ENCODE peak calls at places on chromosome 22, in four cellular contexts. V, X, F and Z are unnamed samples.

GRCh38 chr22:46744581-46744980 is 6.5 kb upstream of the CERK start:
- DNase-seq in X (no peak), V (no peak), F (peak), Z (no peak)

GRCh38 chr22:21726650-21727049 is 8.9 kb downstream of the YPEL1 start:
- DNase-seq in X (no peak), V (peak), F (peak), Z (peak)

GRCh38 chr22:48748113-48748859 is 1079.4 kb downstream of the BRD1 start:
- DNase-seq in X (no peak), F (no peak), V (no peak), Z (peak)

GRCh38 chr22:46684706-46685105 is 53.3 kb downstream of the CERK start:
- DNase-seq in F (no peak), X (peak), V (no peak), Z (no peak)

GRCh38 chr22:48855013-48855412 is 972.7 kb downstream of the BRD1 start:
- DNase-seq in F (no peak), V (no peak), X (no peak), Z (no peak)

GRCh38 chr22:34587357-34588356 is 478.3 kb upstream of the ISX start:
- DNase-seq in F (no peak), V (no peak), X (no peak), Z (no peak)

GRCh38 chr22:49013707-49014106 is 814.0 kb downstream of the BRD1 start:
- DNase-seq in V (no peak), X (no peak), F (no peak), Z (no peak)

GRCh38 chr22:44192098-44192810 is 11.5 kb downstream of the PARVG start:
- DNase-seq in V (peak), F (no peak), X (no peak), Z (peak)

GRCh38 chr22:50089231-50090140 is at the start of gene MOV10L1:
- DNase-seq in V (peak), F (no peak), X (no peak), Z (no peak)

GRCh38 chr22:50526849-50527801 is 1.7 kb upstream of the SCO2 start:
- DNase-seq in F (peak), V (peak), X (no peak), Z (peak)

GRCh38 chr22:25406510-25407210 is 157.8 kb upstream of the GRK3 start:
- DNase-seq in V (no peak), X (no peak), F (peak), Z (no peak)

GRCh38 chr22:50084570-50084969 is 656 bp downstream of the MLC1 start:
- DNase-seq in X (no peak), F (no peak), V (no peak), Z (no peak)

GRCh38 chr22:46067159-46068111 is 82.9 kb upstream of the PPARA start:
- DNase-seq in X (no peak), V (no peak), F (no peak), Z (no peak)

GRCh38 chr22:26471522-26471921 is 12.1 kb downstream of the HPS4 start:
- DNase-seq in X (no peak), F (peak), V (no peak), Z (peak)

GRCh38 chr22:29112102-29112501 is 39.3 kb downstream of the KREMEN1 start:
- DNase-seq in F (no peak), X (no peak), V (no peak), Z (no peak)

GRCh38 chr22:44019846-44020245 is 4.3 kb upstream of the PARVB start:
- DNase-seq in X (no peak), V (no peak), F (no peak), Z (no peak)

GRCh38 chr22:49570032-49570848 is 257.4 kb downstream of the BRD1 start:
- DNase-seq in V (no peak), X (no peak), F (no peak), Z (no peak)

GRCh38 chr22:22721681-22722309 is 77.4 kb downstream of the GGTLC2 start:
- DNase-seq in V (peak), F (no peak), X (peak), Z (no peak)

GRCh38 chr22:42236848-42237247 is 33.6 kb downstream of the TCF20 start:
- DNase-seq in F (no peak), V (no peak), X (no peak), Z (no peak)

GRCh38 chr22:23685205-23685784 is 5.5 kb upstream of the RGL4 start:
- DNase-seq in V (peak), X (no peak), F (no peak), Z (no peak)

GRCh38 chr22:45977551-45978274 is 751 bp upstream of the WNT7B start:
- DNase-seq in V (no peak), F (no peak), X (no peak), Z (no peak)

GRCh38 chr22:39242809-39243442 is 1.9 kb downstream of the PDGFB start:
- DNase-seq in X (no peak), F (peak), V (no peak), Z (no peak)
- TF ChIP-seq POLR2A in X (no peak), F (peak), V (no peak), Z (no peak)

GRCh38 chr22:30695871-30696655 is 1.4 kb downstream of the OSBP2 start:
- DNase-seq in F (no peak), X (no peak), V (no peak), Z (no peak)

GRCh38 chr22:30694638-30695350 is at the start of gene OSBP2:
- DNase-seq in F (no peak), V (peak), X (no peak), Z (no peak)

GRCh38 chr22:30695351-30695762 is 683 bp downstream of the OSBP2 start:
- DNase-seq in X (no peak), V (no peak), F (no peak), Z (no peak)

GRCh38 chr22:30691204-30691603 is 3.5 kb upstream of the OSBP2 start:
- DNase-seq in V (no peak), X (no peak), F (no peak), Z (no peak)

DNA sequence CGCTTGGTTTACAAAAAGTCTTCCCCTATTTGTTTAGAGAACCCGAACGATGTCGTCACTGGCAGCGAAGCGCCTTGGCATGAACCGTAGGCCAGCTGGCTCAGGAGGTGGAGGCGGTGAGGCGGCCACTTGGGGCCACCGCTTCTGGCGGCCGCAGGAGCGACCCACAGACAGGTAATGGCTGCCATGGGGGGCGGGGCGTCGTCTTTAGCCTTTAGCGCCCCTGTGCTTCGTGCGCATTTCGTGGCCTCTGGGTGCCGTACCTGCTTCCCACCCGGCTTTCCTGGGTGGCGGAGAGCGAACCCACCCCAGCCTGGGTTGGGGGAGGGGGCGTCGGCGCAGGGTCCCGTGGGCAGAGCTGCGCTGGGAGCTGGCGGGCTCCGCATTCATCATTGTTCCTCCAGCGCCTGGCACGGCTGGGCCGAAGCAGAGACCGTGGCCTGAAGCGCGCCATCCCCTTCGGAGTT is 470 bp upstream of the OSBP2 start:
- DNase-seq in X (no peak), F (no peak), V (no peak), Z (peak)
- TF ChIP-seq CBX5 in X (no peak), F (no peak), V (no peak), Z (no peak)

GRCh38 chr22:32409977-32410376 is 2.1 kb downstream of the RTCB start:
- DNase-seq in V (no peak), X (no peak), F (no peak), Z (no peak)
- TF ChIP-seq POLR2A in V (no peak), X (no peak), F (no peak), Z (no peak)

GRCh38 chr22:20448630-20449029 is 11.0 kb upstream of the SCARF2 start:
- DNase-seq in V (no peak), X (no peak), F (no peak), Z (no peak)
- TF ChIP-seq CBX5 in V (no peak), X (no peak), F (no peak), Z (no peak)